ENCODE peak calls at places on chromosomes 5 and 9, in nine cellular contexts. S, Z, Q, A, W, J, V, H and L are unnamed samples.

GRCh38 chr9:34709196-34709978 is 549 bp downstream of the CCL21 start:
- DNase-seq in A (no peak), J (no peak), Z (no peak), S (no peak), Q (no peak), V (no peak), H (no peak), W (no peak), L (no peak)

GRCh38 chr9:135923508-135923907 is 16.2 kb upstream of the CAMSAP1 start:
- DNase-seq in J (no peak), Q (no peak), H (no peak), S (no peak), W (no peak), A (peak), Z (no peak), V (no peak), L (no peak)

GRCh38 chr5:6475626-6476312 is 27.1 kb downstream of the UBE2QL1 start:
- DNase-seq in Q (no peak), J (no peak), V (no peak), W (peak), Z (no peak), A (no peak), H (no peak), S (no peak), L (no peak)

GRCh38 chr5:133735346-133735745 is 123.0 kb upstream of the FSTL4 start:
- DNase-seq in Q (no peak), H (no peak), S (no peak), W (no peak), V (peak), A (no peak), J (peak), Z (no peak), L (no peak)

GRCh38 chr5:160833806-160834205 is 18.2 kb downstream of the ATP10B start:
- DNase-seq in J (no peak), W (no peak), V (no peak), Z (no peak), Q (no peak), S (no peak), H (no peak), A (no peak), L (no peak)

GRCh38 chr5:157603333-157604190 is 28.0 kb upstream of the ADAM19 start:
- DNase-seq in Z (no peak), A (no peak), W (no peak), J (peak), S (no peak), H (no peak), Q (no peak), V (peak), L (peak)

GRCh38 chr9:122806661-122807060 is 6.7 kb downstream of the OR1K1 start:
- DNase-seq in W (no peak), H (no peak), Z (no peak), S (no peak), J (peak), V (no peak), Q (no peak), A (no peak), L (no peak)

GRCh38 chr5:165334186-165334585 is 1828.8 kb downstream of the MAT2B start:
- DNase-seq in A (no peak), Z (no peak), Q (no peak), W (no peak), H (no peak), S (no peak), J (peak), V (no peak), L (peak)

GRCh38 chr9:129161534-129161837 is 16.6 kb downstream of the IER5L start:
- DNase-seq in S (no peak), Z (no peak), J (no peak), A (no peak), H (no peak), W (no peak), V (peak), Q (no peak), L (no peak)

GRCh38 chr5:15704397-15704947 is 204.5 kb downstream of the FBXL7 start:
- DNase-seq in A (no peak), J (peak), Z (no peak), W (no peak), H (no peak), V (no peak), S (no peak), Q (no peak), L (no peak)

GRCh38 chr9:24479266-24479665 is 66.4 kb downstream of the IZUMO3 start:
- DNase-seq in Z (no peak), J (no peak), H (no peak), W (no peak), V (no peak), Q (no peak), S (no peak), A (no peak), L (no peak)

GRCh38 chr5:41995193-41995592 is 70.1 kb downstream of the FBXO4 start:
- DNase-seq in Q (no peak), Z (no peak), W (no peak), S (no peak), V (no peak), H (no peak), A (no peak), J (no peak), L (no peak)

GRCh38 chr5:73587923-73588322 is 22.4 kb downstream of the UTP15 start:
- DNase-seq in H (no peak), V (no peak), A (no peak), Q (no peak), W (no peak), S (no peak), Z (no peak), J (no peak), L (no peak)

GRCh38 chr5:138755084-138755748 is 2.0 kb downstream of the CTNNA1 start:
- DNase-seq in J (no peak), S (no peak), A (no peak), V (no peak), Z (no peak), W (no peak), H (no peak), Q (no peak), L (no peak)

GRCh38 chr5:82111191-82111590 is 139.4 kb downstream of the ATG10 start:
- DNase-seq in J (peak), H (no peak), A (no peak), W (peak), S (no peak), Z (no peak), V (no peak), Q (no peak), L (no peak)

GRCh38 chr5:8842906-8843590 is 702.8 kb downstream of the SEMA5A start:
- DNase-seq in H (no peak), J (no peak), A (no peak), W (no peak), S (no peak), Z (peak), Q (no peak), V (no peak), L (no peak)
- TF ChIP-seq CTCF in H (no peak), J (peak), A (no peak), W (no peak), S (no peak), Z (peak), Q (no peak), V (no peak), L (no peak)

GRCh38 chr5:153525536-153525935 is 35.1 kb downstream of the GRIA1 start:
- DNase-seq in J (peak), H (no peak), W (no peak), A (no peak), Q (no peak), Z (no peak), S (no peak), V (no peak), L (no peak)

GRCh38 chr5:153520952-153521351 is 30.5 kb downstream of the GRIA1 start:
- DNase-seq in V (no peak), H (no peak), W (no peak), Z (no peak), S (no peak), J (peak), A (no peak), Q (no peak), L (no peak)

GRCh38 chr5:153523831-153524230 is 33.4 kb downstream of the GRIA1 start:
- DNase-seq in J (peak), Q (peak), S (no peak), W (no peak), Z (no peak), H (no peak), V (no peak), A (no peak), L (no peak)

GRCh38 chr5:153520137-153520536 is 29.7 kb downstream of the GRIA1 start:
- DNase-seq in Q (no peak), A (no peak), V (no peak), Z (no peak), S (no peak), H (no peak), W (no peak), J (no peak), L (no peak)

DNA sequence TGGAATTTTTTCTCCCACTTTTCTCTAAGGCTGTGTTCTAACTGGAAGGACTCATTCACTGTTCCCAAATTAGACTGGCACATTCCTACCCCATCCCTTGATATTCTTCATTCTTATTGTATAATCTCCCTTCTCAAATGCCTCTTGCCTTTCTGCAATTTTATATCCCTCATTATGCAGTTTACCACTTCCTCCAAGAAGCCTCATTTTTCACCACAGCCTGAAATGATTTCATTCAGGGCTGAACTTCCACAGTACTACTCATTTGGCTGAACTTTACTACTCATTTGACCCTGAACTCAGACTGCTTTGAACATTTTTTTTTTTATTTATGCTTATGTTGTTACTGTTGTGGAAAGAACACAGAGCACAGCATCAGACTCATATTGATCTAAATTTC is 32.7 kb downstream of the GRIA1 start:
- DNase-seq in Q (no peak), V (no peak), W (no peak), H (no peak), Z (no peak), S (no peak), A (no peak), J (peak), L (no peak)
- H3K27ac ChIP-seq in Q (no peak), V (no peak), W (no peak), H (no peak), Z (no peak), S (no peak), A (peak), J (peak), L (no peak)

DNA sequence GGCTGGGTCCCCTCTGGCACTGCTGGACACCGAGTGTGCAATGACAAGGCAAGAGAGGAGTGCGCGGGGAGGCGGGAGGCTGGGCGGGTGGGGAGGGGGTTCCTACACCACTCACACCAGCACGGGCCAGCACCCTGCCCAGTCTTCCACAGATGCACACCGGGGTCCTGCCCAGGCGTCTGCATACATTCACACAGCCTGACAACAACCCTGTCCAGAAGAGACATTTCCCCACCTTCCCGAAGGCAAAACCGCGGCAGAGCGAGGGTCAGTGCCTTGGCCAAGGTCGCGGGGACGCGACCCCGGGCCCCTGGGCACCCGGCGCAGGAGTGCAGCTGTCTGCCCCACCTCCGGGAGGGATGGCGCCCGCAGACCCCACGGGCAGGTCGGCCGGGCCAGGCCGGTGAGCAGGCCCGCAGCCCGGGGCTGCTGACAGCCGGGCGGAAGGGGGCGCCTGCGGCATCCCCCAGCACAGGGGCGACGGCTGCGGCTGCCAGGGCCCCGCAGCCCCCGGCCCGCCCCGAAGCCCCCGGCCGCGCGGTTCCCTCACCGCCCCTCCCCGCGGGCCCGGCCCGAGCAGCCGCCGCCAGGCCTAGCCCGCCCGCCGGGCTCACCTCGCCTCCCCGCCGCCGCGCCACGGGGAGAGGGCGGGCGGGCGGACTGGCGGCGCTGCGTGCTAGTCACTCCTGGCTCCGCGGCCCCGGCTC is 496 bp downstream of the MAPK9 start:
- DNase-seq in A (no peak), S (peak), H (peak), W (peak), J (no peak), Z (no peak), V (no peak), Q (no peak), L (peak)
- TF ChIP-seq CTCF in A (no peak), S (no peak), H (no peak), W (peak), J (peak), Z (peak), V (peak), Q (no peak), L (peak)

GRCh38 chr5:154850255-154851062 is at the start of gene FAXDC2:
- DNase-seq in S (peak), A (no peak), V (peak), Q (peak), H (peak), J (peak), W (peak), Z (peak), L (peak)
- H3K27ac ChIP-seq in S (peak), A (peak), V (peak), Q (peak), H (peak), J (no peak), W (peak), Z (peak), L (peak)

GRCh38 chr5:146466521-146467349 is 19.6 kb downstream of the TCERG1 start:
- DNase-seq in V (no peak), J (peak), Q (no peak), W (no peak), H (no peak), A (no peak), Z (no peak), S (no peak), L (peak)
- TF ChIP-seq CTCF in V (peak), J (peak), Q (no peak), W (peak), H (peak), A (no peak), Z (peak), S (no peak), L (peak)

GRCh38 chr5:112626715-112627114 is 111.0 kb upstream of the APC start:
- DNase-seq in W (no peak), J (no peak), S (no peak), Z (no peak), A (no peak), V (no peak), H (no peak), Q (peak), L (no peak)

GRCh38 chr5:112625586-112625985 is 112.1 kb upstream of the APC start:
- DNase-seq in H (no peak), V (no peak), S (no peak), Z (no peak), Q (no peak), W (no peak), A (no peak), J (no peak), L (no peak)

GRCh38 chr5:112630246-112631009 is 107.3 kb upstream of the APC start:
- DNase-seq in V (no peak), W (no peak), S (no peak), A (no peak), Z (no peak), H (no peak), Q (no peak), J (no peak), L (peak)

GRCh38 chr5:112628219-112628618 is 109.5 kb upstream of the APC start:
- DNase-seq in Z (no peak), J (no peak), Q (no peak), W (no peak), A (no peak), H (no peak), S (no peak), V (no peak), L (no peak)

DNA sequence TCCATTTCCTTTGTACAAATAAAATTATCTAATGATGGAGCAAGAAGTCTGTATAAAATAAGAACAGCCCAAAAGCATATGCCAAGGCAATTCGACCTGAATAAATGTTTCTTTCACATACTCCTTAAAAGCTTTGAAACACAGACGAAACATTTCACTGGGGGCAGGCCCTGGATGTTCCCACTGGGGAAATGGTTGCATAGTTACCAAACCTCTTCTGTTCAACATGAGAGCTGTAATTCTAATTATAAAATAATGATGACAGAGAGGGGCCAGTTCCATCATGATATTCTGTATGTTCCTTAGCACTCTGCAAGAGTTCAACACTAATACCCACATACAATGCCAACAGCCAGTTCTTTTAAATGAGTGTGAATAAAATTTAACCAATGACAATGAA is 111.6 kb upstream of the APC start:
- DNase-seq in Z (no peak), V (no peak), W (no peak), Q (peak), S (no peak), J (no peak), A (no peak), H (no peak), L (no peak)
- H3K27ac ChIP-seq in Z (no peak), V (no peak), W (no peak), Q (no peak), S (no peak), J (no peak), A (no peak), H (no peak), L (no peak)